ENCODE peak calls at places on chromosomes 13 and 19, in six cellular contexts. S, K, M, J, V and D are unnamed samples.

GRCh38 chr19:5434970-5435641 is 20.1 kb upstream of the ZNRF4 start:
- DNase-seq in S (no peak), K (no peak), M (no peak), J (no peak), V (peak; percentile 94), D (peak; percentile 46)

GRCh38 chr19:42465827-42466280 is 23.1 kb upstream of the CXCL17 start:
- DNase-seq in S (no peak), K (no peak), M (no peak), J (no peak), V (no peak), D (no peak)

GRCh38 chr19:12994701-12995595 is at the start of gene NFIX:
- DNase-seq in S (peak; percentile 77), K (peak; percentile 70), M (peak; percentile 68), J (peak; percentile 71), V (peak; percentile 39), D (peak; percentile 88)

GRCh38 chr19:42277821-42278809 is 9.1 kb downstream of the CIC start:
- DNase-seq in S (peak; percentile 34), K (peak; percentile 67), M (peak; percentile 48), J (peak; percentile 54), V (no peak), D (no peak)

GRCh38 chr19:19122902-19123301 is 15.4 kb downstream of the TMEM161A start:
- DNase-seq in S (no peak), K (no peak), M (no peak), J (no peak), V (no peak), D (no peak)

GRCh38 chr19:43562698-43563241 is 12.6 kb downstream of the XRCC1 start:
- DNase-seq in S (peak; percentile 50), K (no peak), M (peak; percentile 61), J (peak; percentile 59), V (peak; percentile 76), D (peak; percentile 89)

GRCh38 chr19:55069137-55069858 is 6.3 kb upstream of the RDH13 start:
- DNase-seq in S (no peak), K (peak; percentile 92), M (peak; percentile 83), J (peak; percentile 86), V (no peak), D (no peak)

GRCh38 chr13:28000567-28000966 is 12.1 kb upstream of the URAD start:
- DNase-seq in S (no peak), K (no peak), M (no peak), J (no peak), V (no peak), D (no peak)

GRCh38 chr19:13398780-13399726 is 107.2 kb downstream of the CACNA1A start:
- DNase-seq in S (no peak), K (no peak), M (no peak), J (no peak), V (peak; percentile 93), D (no peak)

GRCh38 chr13:31896427-31896826 is 135.1 kb upstream of the FRY start:
- DNase-seq in S (no peak), K (no peak), M (no peak), J (no peak), V (peak; percentile 63), D (no peak)

GRCh38 chr13:98581377-98581776 is 4.5 kb upstream of the STK24 start:
- DNase-seq in S (no peak), K (no peak), M (no peak), J (no peak), V (no peak), D (no peak)

GRCh38 chr13:39684531-39685137 is 29.2 kb downstream of the COG6 start:
- DNase-seq in S (no peak), K (no peak), M (peak; percentile 23), J (no peak), V (peak; percentile 65), D (no peak)

GRCh38 chr13:106685142-106685541 is 117.2 kb upstream of the ARGLU1 start:
- DNase-seq in S (no peak), K (no peak), M (no peak), J (no peak), V (no peak), D (no peak)

GRCh38 chr13:94073006-94073744 is 406.3 kb downstream of the DCT start:
- DNase-seq in S (no peak), K (no peak), M (no peak), J (no peak), V (peak; percentile 91), D (no peak)

GRCh38 chr19:36120984-36121358 is 5.7 kb downstream of the TBCB start:
- DNase-seq in S (no peak), K (no peak), M (no peak), J (no peak), V (no peak), D (no peak)

GRCh38 chr13:93262729-93263128 is 36.1 kb downstream of the GPC6 start:
- DNase-seq in S (no peak), K (no peak), M (no peak), J (no peak), V (peak; percentile 85), D (no peak)

GRCh38 chr19:48213959-48214358 is 41.8 kb downstream of the CARD8 start:
- DNase-seq in S (no peak), K (no peak), M (no peak), J (no peak), V (no peak), D (no peak)

GRCh38 chr19:49363265-49364082 is at the start of gene DKKL1:
- DNase-seq in S (peak; percentile 100), K (peak; percentile 100), M (peak; percentile 96), J (peak; percentile 100), V (peak; percentile 99), D (peak; percentile 97)

GRCh38 chr19:49359851-49360845 is 2.1 kb downstream of the TEAD2 start:
- DNase-seq in S (no peak), K (no peak), M (no peak), J (no peak), V (no peak), D (no peak)

GRCh38 chr19:49362048-49362925 is at the start of gene TEAD2:
- DNase-seq in S (peak; percentile 90), K (no peak), M (peak; percentile 32), J (peak; percentile 86), V (peak; percentile 47), D (peak; percentile 79)

GRCh38 chr19:49362926-49363264 is 679 bp upstream of the TEAD2 start:
- DNase-seq in S (peak; percentile 75), K (no peak), M (no peak), J (peak; percentile 56), V (peak; percentile 45), D (peak; percentile 49)

GRCh38 chr19:49361438-49362047 is 673 bp downstream of the TEAD2 start:
- DNase-seq in S (peak; percentile 94), K (peak; percentile 86), M (peak; percentile 47), J (peak; percentile 88), V (peak; percentile 80), D (peak; percentile 82)
- H3K27ac ChIP-seq in S (peak overlapping the region; percentile 92), K (peak overlapping the region; percentile 98), M (peak overlapping the region; percentile 74), J (peak overlapping the region; percentile 84), V (peak overlapping the region; percentile 99), D (peak overlapping the region; percentile 83)

GRCh38 chr13:50415428-50415827 is 400.2 kb downstream of the KCNRG start:
- DNase-seq in S (no peak), K (no peak), M (no peak), J (no peak), V (peak; percentile 42), D (no peak)

GRCh38 chr13:50417597-50417996 is 402.4 kb downstream of the KCNRG start:
- DNase-seq in S (no peak), K (no peak), M (no peak), J (no peak), V (no peak), D (no peak)

GRCh38 chr13:50412046-50412617 is 396.9 kb downstream of the KCNRG start:
- DNase-seq in S (no peak), K (no peak), M (no peak), J (no peak), V (peak; percentile 36), D (no peak)

GRCh38 chr13:50410921-50411712 is 395.9 kb downstream of the KCNRG start:
- DNase-seq in S (no peak), K (no peak), M (no peak), J (no peak), V (peak; percentile 86), D (no peak)

GRCh38 chr13:50414640-50415039 is 399.4 kb downstream of the KCNRG start:
- DNase-seq in S (no peak), K (no peak), M (no peak), J (no peak), V (no peak), D (no peak)
- H3K4me1 ChIP-seq in S (no peaks in the 10 kb centered on the region), K (no peaks in the 10 kb centered on the region), M (no peaks in the 10 kb centered on the region), J (no peaks in the 10 kb centered on the region), V (peaks cover 17% of the 10 kb centered on the region), D (peaks cover 6% of the 10 kb centered on the region)

GRCh38 chr13:43006893-43007631 is 15.0 kb upstream of the EPSTI1 start:
- DNase-seq in S (no peak), K (no peak), M (no peak), J (no peak), V (peak; percentile 63), D (no peak)

GRCh38 chr13:43005460-43006236 is 13.6 kb upstream of the EPSTI1 start:
- DNase-seq in S (no peak), K (no peak), M (no peak), J (no peak), V (peak; percentile 32), D (no peak)

GRCh38 chr13:43003010-43003409 is 11.0 kb upstream of the EPSTI1 start:
- DNase-seq in S (no peak), K (no peak), M (no peak), J (no peak), V (peak; percentile 40), D (no peak)

GRCh38 chr13:42999491-42999890 is 7.5 kb upstream of the EPSTI1 start:
- DNase-seq in S (no peak), K (no peak), M (no peak), J (no peak), V (no peak), D (no peak)

GRCh38 chr13:43003729-43004128 is 11.7 kb upstream of the EPSTI1 start:
- DNase-seq in S (no peak), K (no peak), M (no peak), J (no peak), V (no peak), D (no peak)
- H3K27ac ChIP-seq in S (no peak overlapping the region), K (no peak overlapping the region), M (no peak overlapping the region), J (no peak overlapping the region), V (no peak overlapping the region), D (no peak overlapping the region)

DNA sequence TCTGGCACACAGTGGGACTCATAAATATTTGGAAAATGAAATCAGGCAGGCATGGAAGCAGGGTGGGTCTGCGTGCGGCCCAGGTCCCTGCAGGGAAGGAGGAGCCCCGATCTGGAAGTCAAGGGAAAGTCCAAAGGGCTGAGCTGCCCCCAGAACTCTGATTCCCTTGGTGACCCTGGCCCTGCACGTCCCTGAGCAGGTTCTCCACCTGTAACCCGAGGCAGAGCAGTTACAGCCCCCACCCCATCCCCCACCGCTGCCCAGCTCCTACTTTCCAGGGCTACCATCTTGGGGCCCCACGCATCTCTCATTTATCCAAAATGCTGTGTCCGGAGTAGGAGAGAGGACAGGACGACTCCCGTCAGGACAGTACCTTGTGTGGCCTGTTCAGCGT is 2.1 kb downstream of the PLEKHF1 start:
- DNase-seq in S (no peak), K (peak; percentile 37), M (no peak), J (no peak), V (no peak), D (no peak)
- H3K4me1 ChIP-seq in S (peaks cover 9% of the 10 kb centered on the region), K (peaks cover 50% of the 10 kb centered on the region), M (no peaks in the 10 kb centered on the region), J (peaks cover 3% of the 10 kb centered on the region), V (peaks cover 28% of the 10 kb centered on the region), D (peaks cover 71% of the 10 kb centered on the region)

GRCh38 chr13:44374348-44374712 is 706 bp downstream of the SERP2 start:
- DNase-seq in S (no peak), K (no peak), M (no peak), J (no peak), V (no peak), D (no peak)
- H3K27ac ChIP-seq in S (no peak overlapping the region), K (peak overlapping the region; percentile 83), M (no peak overlapping the region), J (no peak overlapping the region), V (no peak overlapping the region), D (no peak overlapping the region)